ENCODE peak calls at places on chromosomes 3 and 15, in four cellular contexts. W is HepG2, Q is K562, N is HCT116. E is an unnamed sample.

GRCh38 chr3:126005951-126006350 is 37.0 kb downstream of the ROPN1B start:
- DNase-seq in Q (no peak), W (no peak), N (no peak), E (no peak)

GRCh38 chr3:93843981-93844380 is 129.7 kb downstream of the PROS1 start:
- DNase-seq in W (no peak), N (peak; percentile 16), Q (peak; percentile 7), E (peak; percentile 33)

GRCh38 chr3:123430266-123430665 is 18.6 kb downstream of the ADCY5 start:
- DNase-seq in N (no peak), W (no peak), Q (no peak), E (no peak)

GRCh38 chr3:195580733-195581443 is 2.9 kb downstream of the APOD start:
- DNase-seq in W (no peak), N (no peak), Q (no peak), E (no peak)

GRCh38 chr3:182979719-182980191 is 583 bp downstream of the DCUN1D1 start:
- DNase-seq in Q (peak; percentile 50), W (peak; percentile 12), N (no peak), E (no peak)

GRCh38 chr3:29906906-29907305 is 626.0 kb downstream of the RBMS3 start:
- DNase-seq in N (no peak), W (no peak), Q (no peak), E (no peak)

GRCh38 chr3:128547368-128547987 is 54.5 kb upstream of the GATA2 start:
- DNase-seq in W (no peak), N (no peak), Q (peak; percentile 92), E (no peak)

GRCh38 chr15:71242292-71242691 is 127.0 kb downstream of the THSD4 start:
- DNase-seq in N (no peak), Q (no peak), W (no peak), E (no peak)

GRCh38 chr15:68631621-68632051 is 52.8 kb downstream of the CORO2B start:
- DNase-seq in N (no peak), W (no peak), Q (no peak), E (no peak)

GRCh38 chr3:188166471-188166870 is 12.5 kb downstream of the LPP start:
- DNase-seq in N (no peak), Q (no peak), W (no peak), E (no peak)

GRCh38 chr3:69201658-69202057 is 79.3 kb upstream of the LMOD3 start:
- DNase-seq in Q (no peak), W (no peak), N (no peak), E (no peak)

GRCh38 chr3:69199942-69200341 is 77.5 kb upstream of the LMOD3 start:
- DNase-seq in N (no peak), W (no peak), Q (no peak), E (no peak)

GRCh38 chr3:69197922-69198540 is 75.6 kb upstream of the LMOD3 start:
- DNase-seq in W (no peak), N (no peak), Q (no peak), E (no peak)

GRCh38 chr3:69197455-69197854 is 75.1 kb upstream of the LMOD3 start:
- DNase-seq in W (no peak), N (no peak), Q (no peak), E (no peak)

DNA sequence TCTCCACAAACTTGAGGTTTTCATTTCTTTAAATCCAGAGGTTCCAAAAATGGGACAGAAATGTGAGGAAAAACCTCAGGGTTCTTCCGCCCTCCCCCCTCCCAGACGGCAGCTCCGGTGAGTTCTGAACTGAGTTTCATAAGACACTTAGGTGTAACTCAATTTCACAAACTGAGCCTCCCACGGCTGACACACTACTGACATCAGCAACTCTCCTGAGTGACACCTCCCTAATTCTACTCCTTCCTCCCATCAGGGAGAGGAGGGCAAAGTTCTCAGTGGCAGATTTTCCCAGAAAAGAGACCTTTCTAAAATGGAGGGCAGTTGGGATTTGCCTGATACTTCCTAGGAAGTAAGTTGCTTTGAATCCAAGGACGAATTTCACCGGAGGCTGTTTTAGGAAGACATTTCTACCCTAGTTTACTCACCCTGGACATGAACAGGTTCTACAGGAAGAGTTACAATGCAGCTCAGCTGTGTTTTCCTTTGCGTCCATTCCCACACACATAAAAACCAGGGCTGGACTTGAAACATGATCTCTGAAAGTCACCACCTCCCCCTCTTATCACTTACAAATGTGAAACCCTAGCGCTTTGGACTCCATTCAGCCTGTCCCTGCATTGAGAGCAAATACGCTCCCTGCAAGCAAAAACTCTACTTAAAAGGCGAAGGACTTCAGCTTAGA is 78.1 kb upstream of the LMOD3 start:
- DNase-seq in N (no peak), W (peak; percentile 88), Q (peak; percentile 47), E (no peak)
- TF ChIP-seq REST in N (no peak), W (no peak), Q (no peak), E (no peak)

GRCh38 chr3:67017211-67017610 is 19.1 kb downstream of the KBTBD8 start:
- DNase-seq in W (peak; percentile 67), Q (peak; percentile 88), N (no peak), E (no peak)

GRCh38 chr3:67015702-67016500 is 17.8 kb downstream of the KBTBD8 start:
- DNase-seq in W (no peak), N (no peak), Q (peak; percentile 21), E (no peak)

GRCh38 chr3:67018789-67019525 is 20.9 kb downstream of the KBTBD8 start:
- DNase-seq in N (no peak), W (no peak), Q (peak; percentile 21), E (no peak)

GRCh38 chr3:67018105-67018788 is 20.1 kb downstream of the KBTBD8 start:
- DNase-seq in N (no peak), W (no peak), Q (peak; percentile 90), E (no peak)

DNA sequence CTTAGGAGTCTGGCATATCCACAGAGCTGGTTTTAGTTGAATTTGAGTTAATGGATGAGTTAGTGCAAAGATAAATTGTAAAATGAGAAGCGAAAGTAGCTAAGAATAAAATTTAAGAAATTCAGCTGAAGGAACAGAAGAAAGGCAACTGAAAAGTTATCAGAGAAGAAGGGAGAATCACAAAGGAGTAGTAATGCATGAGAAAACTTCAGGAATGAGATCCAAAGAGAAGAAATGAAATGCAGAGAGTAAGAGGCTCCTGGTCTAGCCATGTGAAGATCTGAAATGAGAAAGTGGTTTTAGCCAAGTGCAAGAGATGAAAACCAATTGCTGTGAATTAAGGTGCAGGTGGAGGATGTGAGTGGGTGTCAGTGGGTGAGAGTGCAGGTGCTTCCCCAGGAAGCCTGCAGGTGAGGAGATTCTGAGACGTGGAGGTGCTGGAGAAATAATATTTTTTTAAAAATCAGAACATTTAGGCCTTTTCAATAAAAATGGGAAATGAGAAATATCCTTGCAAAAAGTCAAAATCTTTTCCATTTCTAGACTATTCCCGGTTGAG is 18.5 kb downstream of the KBTBD8 start:
- DNase-seq in N (no peak), Q (no peak), W (no peak), E (no peak)
- H3K4me3 ChIP-seq in N (no peak overlapping the region), Q (no peak overlapping the region), W (no peak overlapping the region), E (no peak overlapping the region)

DNA sequence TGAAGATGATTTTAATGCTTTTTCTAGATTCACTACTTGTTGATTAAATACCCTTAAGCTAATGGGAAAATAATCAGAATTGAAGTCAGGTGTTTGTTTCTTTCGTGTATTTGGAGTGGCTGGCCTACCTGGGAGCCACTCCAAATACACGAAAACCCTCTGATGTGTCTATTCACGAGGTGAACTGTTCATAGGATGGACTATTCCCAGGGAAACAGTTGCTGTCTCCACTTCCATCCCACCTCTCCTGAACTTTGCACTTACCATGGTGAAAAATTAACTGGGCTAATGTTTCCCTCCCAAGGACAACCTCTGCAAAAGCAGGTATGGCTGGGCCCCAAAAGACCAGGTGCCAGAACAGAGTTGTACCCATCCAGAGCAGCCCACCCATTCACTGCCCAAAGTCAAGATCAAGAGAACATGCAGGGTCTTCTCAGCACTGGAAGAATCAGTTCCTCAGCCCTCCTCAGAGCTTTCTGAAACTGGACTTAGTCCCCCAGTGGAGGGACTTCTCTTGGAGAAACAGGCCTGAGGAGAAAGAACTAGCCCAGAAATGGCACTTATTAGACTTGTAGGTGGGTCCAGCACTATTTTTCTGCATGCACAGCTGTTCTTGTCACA is 2.9 kb upstream of the SMAD3 start:
- DNase-seq in N (no peak), Q (no peak), W (peak; percentile 90), E (no peak)
- TF ChIP-seq TCF7L2 in N (no peak), Q (no peak), W (no peak), E (no peak)

DNA sequence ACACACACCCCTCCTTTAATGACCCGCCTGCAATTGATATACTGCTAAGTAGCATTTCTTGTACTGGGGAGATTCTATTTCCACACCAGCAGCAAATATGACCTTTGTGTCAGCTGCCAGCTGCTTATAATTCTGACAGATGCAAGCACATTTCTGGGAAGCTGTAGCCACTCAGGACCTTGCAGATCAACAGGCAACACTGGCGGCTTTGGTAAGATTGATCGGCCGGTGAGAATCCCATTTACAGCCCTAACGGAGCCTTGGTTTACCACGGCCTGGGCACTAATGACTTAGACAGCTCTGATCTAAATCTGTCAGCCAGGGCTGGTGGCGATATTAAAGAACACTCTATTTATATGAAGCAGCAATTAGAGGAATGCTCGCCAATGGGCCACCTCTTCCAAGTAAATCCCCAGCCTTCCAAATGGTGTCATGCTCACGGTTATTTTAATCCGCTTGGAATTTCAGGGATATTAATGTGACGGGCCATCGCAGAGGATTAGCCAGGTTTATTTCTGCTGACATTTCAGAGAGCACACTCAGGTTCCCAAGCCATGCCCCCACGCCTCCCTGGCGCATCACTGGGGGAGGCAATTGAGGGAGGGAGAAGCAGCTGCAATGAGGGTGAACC is 287.2 kb downstream of the TLE3 start:
- DNase-seq in Q (no peak), N (no peak), W (no peak), E (no peak)
- TF ChIP-seq REST in Q (no peak), N (no peak), W (no peak), E (no peak)

GRCh38 chr15:83109532-83109931 is 2.1 kb downstream of the TM6SF1 start:
- DNase-seq in N (no peak), Q (no peak), W (no peak), E (no peak)
- H3K4me3 ChIP-seq in N (no peak overlapping the region), Q (no peak overlapping the region), W (no peak overlapping the region), E (no peak overlapping the region)

DNA sequence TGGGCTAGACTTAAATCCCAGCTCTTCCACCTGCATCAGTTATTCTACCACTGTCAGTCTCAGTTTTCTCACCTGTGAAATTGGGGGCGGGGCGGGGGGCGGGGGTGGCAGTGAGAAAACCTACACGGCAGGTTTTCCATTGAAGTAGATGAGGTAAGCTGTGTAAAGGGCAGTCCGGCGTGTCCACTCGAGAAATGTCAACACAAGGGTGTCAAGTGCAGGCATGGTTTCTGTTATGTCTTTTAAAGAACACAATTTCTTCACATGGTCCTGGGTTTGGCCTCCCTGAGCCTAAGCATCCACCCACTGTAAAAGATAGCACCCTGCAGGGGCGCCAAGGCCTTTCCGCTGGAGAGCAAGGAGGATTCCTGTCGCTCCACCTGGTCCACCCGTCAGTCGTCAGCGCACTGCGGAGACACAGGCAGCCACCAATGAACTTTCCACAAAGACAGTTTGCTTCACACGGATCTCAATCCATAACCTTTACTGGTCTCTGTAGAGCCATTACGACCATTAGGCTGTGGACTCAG is 99.6 kb upstream of the FOXB1 start:
- DNase-seq in N (no peak), Q (no peak), W (no peak), E (no peak)
- TF ChIP-seq TCF7L2 in N (no peak), Q (no peak), W (no peak), E (no peak)

GRCh38 chr3:136802481-136802996 is 16.4 kb upstream of the SLC35G2 start:
- DNase-seq in N (peak; percentile 58), W (no peak), Q (no peak), E (no peak)
- TF ChIP-seq REST in N (no peak), W (no peak), Q (no peak), E (no peak)

DNA sequence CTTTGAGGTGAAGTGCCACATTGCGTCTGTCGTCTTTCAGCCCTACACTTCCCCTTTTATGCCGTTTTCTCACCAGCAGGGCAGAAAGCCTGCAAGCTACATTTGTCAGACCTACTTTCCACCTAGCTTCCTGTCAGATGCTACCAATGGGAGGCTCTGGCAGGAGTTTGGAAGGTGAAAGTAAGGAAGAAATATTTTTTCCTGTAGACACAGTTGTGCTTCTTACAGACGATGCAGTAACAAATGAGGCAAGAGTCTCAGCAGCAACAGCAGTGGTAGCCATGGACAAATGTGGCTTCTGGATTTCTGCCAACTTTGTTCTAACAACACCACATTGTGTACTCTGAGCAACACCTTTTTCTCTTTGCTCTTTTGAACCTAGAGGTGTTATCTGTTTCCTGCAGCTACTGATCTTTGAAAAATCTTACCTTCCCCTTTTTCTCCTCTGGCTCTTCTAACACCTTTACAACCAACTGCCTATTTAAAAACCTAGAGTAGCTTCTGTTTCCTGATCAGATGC is 70.6 kb upstream of the STT3B start:
- DNase-seq in Q (peak; percentile 51), W (peak; percentile 37), N (no peak), E (no peak)
- H3K4me3 ChIP-seq in Q (no peak overlapping the region), W (no peak overlapping the region), N (no peak overlapping the region), E (no peak overlapping the region)